ENCODE peak calls at places on chromosome 22, in five cellular contexts. B is ureter; C is T-helper 2 cell; K is effector CD4-positive, alpha-beta T cell; F is left ventricle myocardium inferior. E is an unnamed sample.

GRCh38 chr22:45170001-45170466 is 6.3 kb downstream of the NUP50 start:
- DNase-seq in B (no peak), C (no peak), K (no peak), F (no peak), E (no peak)

GRCh38 chr22:23180301-23180892 is at the start of gene BCR:
- DNase-seq in B (no peak), C (peak; percentile 28), K (peak; percentile 51), F (peak; percentile 83), E (no peak)

GRCh38 chr22:32020117-32020516 is 22.9 kb upstream of the SLC5A1 start:
- DNase-seq in B (no peak), C (no peak), K (no peak), F (no peak), E (no peak)

GRCh38 chr22:49678137-49678841 is 149.4 kb downstream of the BRD1 start:
- DNase-seq in B (no peak), C (no peak), K (no peak), F (no peak), E (no peak)

GRCh38 chr22:23997092-23997491 is 8.2 kb downstream of the GSTT4 start:
- DNase-seq in B (no peak), C (no peak), K (no peak), F (no peak), E (no peak)

GRCh38 chr22:40410272-40410671 is 39.9 kb downstream of the SGSM3 start:
- DNase-seq in B (no peak), C (no peak), K (no peak), F (no peak), E (no peak)

GRCh38 chr22:24177456-24177855 is 3.8 kb upstream of the SUSD2 start:
- DNase-seq in B (no peak), C (no peak), K (no peak), F (no peak), E (no peak)

GRCh38 chr22:37932821-37933578 is 20.4 kb downstream of the C22orf23 start:
- DNase-seq in B (no peak), C (no peak), K (no peak), F (no peak), E (no peak)

GRCh38 chr22:35587896-35588295 is 29.2 kb downstream of the MB start:
- DNase-seq in B (no peak), C (no peak), K (no peak), F (no peak), E (no peak)

GRCh38 chr22:29871684-29872083 is 11.3 kb upstream of the MTMR3 start:
- DNase-seq in B (peak; percentile 43), C (no peak), K (no peak), F (no peak), E (no peak)

GRCh38 chr22:43116932-43117331 is 6.4 kb downstream of the BIK start:
- DNase-seq in B (no peak), C (no peak), K (no peak), F (no peak), E (no peak)

GRCh38 chr22:32619614-32620426 is 145.2 kb downstream of the FBXO7 start:
- DNase-seq in B (no peak), C (no peak), K (no peak), F (peak; percentile 64), E (no peak)

GRCh38 chr22:27699676-27700075 is 101.9 kb downstream of the MN1 start:
- DNase-seq in B (no peak), C (no peak), K (no peak), F (no peak), E (no peak)

GRCh38 chr22:46001426-46002106 is 24.6 kb upstream of the WNT7B start:
- DNase-seq in B (no peak), C (no peak), K (no peak), F (peak; percentile 41), E (no peak)

GRCh38 chr22:23060612-23061400 is 9.5 kb upstream of the GNAZ start:
- DNase-seq in B (peak; percentile 30), C (no peak), K (no peak), F (no peak), E (peak; percentile 81)

GRCh38 chr22:27576413-27576812 is 225.1 kb downstream of the MN1 start:
- DNase-seq in B (no peak), C (no peak), K (no peak), F (peak; percentile 63), E (no peak)

GRCh38 chr22:48572951-48573350 is 1254.7 kb downstream of the BRD1 start:
- DNase-seq in B (no peak), C (no peak), K (no peak), F (no peak), E (no peak)

GRCh38 chr22:28976588-28976987 is 85.0 kb downstream of the C22orf31 start:
- DNase-seq in B (no peak), C (no peak), K (no peak), F (no peak), E (no peak)

GRCh38 chr22:50609599-50609998 is 9.0 kb downstream of the MAPK8IP2 start:
- DNase-seq in B (no peak), C (no peak), K (no peak), F (no peak), E (no peak)